ENCODE peak calls at places on chromosomes 6 and 20, in four cellular contexts. L is K562, T is HepG2, N is GM12878. R is an unnamed sample.

GRCh38 chr6:7763896-7764295 is 38.0 kb downstream of the BMP6 start:
- DNase-seq in L (no peak), T (no peak), N (no peak), R (no peak)

GRCh38 chr6:112562348-112563220 is 215.5 kb downstream of the RFPL4B start:
- DNase-seq in N (no peak), T (no peak), L (no peak), R (no peak)

GRCh38 chr20:5356921-5357320 is 40.2 kb upstream of the PROKR2 start:
- DNase-seq in T (no peak), N (no peak), L (no peak), R (no peak)

GRCh38 chr6:1144842-1145755 is 166.8 kb upstream of the FOXQ1 start:
- DNase-seq in N (no peak), T (no peak), L (no peak), R (no peak)

GRCh38 chr6:2542858-2543218 is 207.9 kb downstream of the MYLK4 start:
- DNase-seq in T (peak), N (peak), L (peak), R (no peak)

GRCh38 chr6:133951881-133952814 is 876 bp upstream of the TBPL1 start:
- DNase-seq in N (no peak), T (peak), L (peak), R (peak)

GRCh38 chr6:31834367-31834703 is 6.8 kb downstream of the HSPA1B start:
- DNase-seq in L (peak), N (peak), T (peak), R (peak)

GRCh38 chr20:62646851-62647520 is 4.7 kb downstream of the SLCO4A1 start:
- DNase-seq in L (no peak), N (no peak), T (no peak), R (no peak)

GRCh38 chr6:168133186-168133585 is 54.2 kb upstream of the FRMD1 start:
- DNase-seq in T (no peak), L (no peak), N (no peak), R (no peak)

GRCh38 chr6:136365781-136366354 is 76.2 kb upstream of the BCLAF1 start:
- DNase-seq in T (no peak), N (no peak), L (no peak), R (no peak)

GRCh38 chr6:108874470-108875160 is 26.4 kb downstream of the ARMC2 start:
- DNase-seq in T (no peak), L (no peak), N (peak), R (no peak)

GRCh38 chr6:28311139-28311823 is 24.7 kb downstream of the ZSCAN31 start:
- DNase-seq in N (no peak), T (no peak), L (no peak), R (no peak)
- TF ChIP-seq BHLHE40 in N (no peak), T (no peak), L (no peak), R (no peak)

GRCh38 chr6:39347201-39347600 is 24.7 kb upstream of the KCNK16 start:
- DNase-seq in N (no peak), L (no peak), T (no peak), R (no peak)
- TF ChIP-seq TARDBP in N (no peak), L (no peak), T (no peak), R (no peak)

GRCh38 chr6:42963855-42964605 is 3.5 kb downstream of the GNMT start:
- DNase-seq in T (peak), N (no peak), L (peak), R (peak)
- TF ChIP-seq BHLHE40 in T (no peak), N (no peak), L (no peak), R (no peak)

GRCh38 chr20:39660251-39660650 is 698.1 kb downstream of the DHX35 start:
- DNase-seq in L (no peak), N (no peak), T (no peak), R (no peak)

GRCh38 chr20:39660965-39661364 is 698.8 kb downstream of the DHX35 start:
- DNase-seq in L (no peak), N (no peak), T (no peak), R (no peak)

GRCh38 chr20:39659010-39659409 is 696.9 kb downstream of the DHX35 start:
- DNase-seq in N (no peak), L (no peak), T (no peak), R (no peak)

DNA sequence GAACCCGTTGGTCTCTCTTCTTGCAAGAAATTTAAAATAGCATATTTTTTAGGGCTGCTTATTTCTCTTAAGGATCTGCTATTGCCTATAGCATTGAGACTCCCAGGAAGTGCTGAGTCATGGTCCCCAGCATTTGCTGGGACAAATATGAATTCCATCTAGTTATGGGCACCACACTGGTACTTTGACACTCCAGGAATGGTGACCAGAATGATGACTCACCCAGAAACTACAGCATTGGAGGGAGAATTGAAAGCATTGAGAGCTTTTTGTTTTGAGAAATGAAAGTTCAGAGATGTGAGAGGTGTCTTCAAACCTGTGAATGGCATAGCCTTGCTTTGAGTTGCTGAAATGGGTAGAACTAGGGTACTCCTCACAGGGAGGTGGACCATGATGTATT is 699.7 kb downstream of the DHX35 start:
- DNase-seq in T (no peak), L (no peak), N (no peak), R (no peak)
- TF ChIP-seq TARDBP in T (no peak), L (no peak), N (no peak), R (no peak)

GRCh38 chr20:25858495-25859425 is 162.1 kb upstream of the ZNF337 start:
- DNase-seq in T (no peak), L (no peak), N (no peak), R (no peak)
- TF ChIP-seq BHLHE40 in T (no peak), L (no peak), N (no peak), R (no peak)

GRCh38 chr20:46569961-46570360 is 19.5 kb upstream of the OCSTAMP start:
- DNase-seq in L (no peak), T (no peak), N (no peak), R (no peak)
- TF ChIP-seq TARDBP in L (no peak), T (no peak), N (no peak), R (no peak)

DNA sequence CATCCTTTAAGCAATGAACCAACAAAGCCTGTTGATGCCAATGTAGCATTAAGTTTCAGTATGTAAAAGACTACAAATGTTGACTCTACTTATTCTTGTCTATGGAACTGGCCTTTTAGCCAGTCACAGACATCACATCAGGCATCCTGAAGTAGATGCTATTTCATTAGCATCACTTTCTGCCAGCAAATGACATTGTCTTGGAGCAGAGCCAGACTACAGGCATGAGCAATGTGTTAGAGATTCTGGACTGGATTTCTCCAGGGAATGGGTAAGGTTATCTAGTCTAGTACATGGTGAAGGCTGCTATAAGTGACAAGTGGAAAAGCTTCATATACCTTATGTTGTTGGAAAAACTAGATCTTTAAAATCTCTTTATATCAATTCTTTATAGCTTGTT is 142.9 kb downstream of the ADGRB3 start:
- DNase-seq in T (no peak), L (no peak), N (no peak), R (no peak)
- TF ChIP-seq BHLHE40 in T (no peak), L (no peak), N (no peak), R (no peak)

DNA sequence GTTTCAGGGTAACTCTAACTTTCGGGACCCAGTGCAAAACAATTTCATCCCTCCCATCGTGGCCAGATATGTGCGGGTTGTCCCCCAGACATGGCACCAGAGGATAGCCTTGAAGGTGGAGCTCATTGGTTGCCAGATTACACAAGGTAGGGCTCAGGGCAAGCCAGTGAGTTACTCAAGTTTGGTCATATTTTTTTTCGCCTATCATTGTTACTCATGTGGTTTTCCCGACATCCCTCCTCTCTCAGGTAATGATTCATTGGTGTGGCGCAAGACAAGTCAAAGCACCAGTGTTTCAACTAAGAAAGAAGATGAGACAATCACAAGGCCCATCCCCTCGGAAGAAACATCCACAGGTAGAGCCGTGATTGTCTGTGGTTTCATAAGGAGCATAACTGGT is 58.2 kb downstream of the DCBLD1 start:
- DNase-seq in T (no peak), L (no peak), N (no peak), R (no peak)
- TF ChIP-seq TARDBP in T (no peak), L (no peak), N (no peak), R (no peak)

DNA sequence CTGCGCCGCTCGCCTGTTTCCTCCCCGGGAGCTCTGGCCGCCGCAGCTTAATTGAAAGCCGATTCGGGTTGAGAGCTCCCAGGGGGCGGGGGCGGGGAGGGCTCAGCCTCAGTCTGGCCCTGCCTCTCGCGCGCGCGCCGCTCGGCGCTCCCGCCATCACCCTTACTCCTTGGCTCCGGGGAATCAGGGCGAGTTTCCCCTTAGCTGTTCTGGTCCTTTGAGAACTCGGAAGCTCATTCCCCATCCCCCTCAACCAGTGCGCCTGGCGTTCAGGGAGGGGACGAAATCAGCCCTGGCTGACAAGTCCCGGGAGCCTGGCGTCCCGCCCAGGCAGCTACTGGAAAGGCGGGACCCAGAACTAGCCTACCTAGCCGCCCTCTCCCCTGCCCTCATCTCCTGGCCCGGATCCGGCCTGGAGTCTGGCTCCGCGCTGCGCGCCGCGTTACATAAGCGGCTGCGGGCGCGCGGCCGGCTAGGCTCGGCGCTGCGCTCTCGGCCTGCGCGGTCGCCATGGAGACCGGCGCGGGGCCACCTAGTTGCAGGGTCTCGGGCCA is 2.8 kb downstream of the SLC12A5 start:
- DNase-seq in L (no peak), N (no peak), T (no peak), R (peak)
- TF ChIP-seq BHLHE40 in L (no peak), N (no peak), T (no peak), R (no peak)